ENCODE peak calls at places on chromosome X, in five cellular contexts. One of them, this sample, is unnamed.

GRCh38 chrX:104432321-104432720 is 133.7 kb upstream of the IL1RAPL2 start:
- ATAC-seq in stimulated activated effector memory CD8-positive, alpha-beta T cell treated with anti-CD3 and anti-CD28 coated beads, Interleukin-12 subunit alpha, Interleukin-12 subunit beta, amount 100 ng/mL, for 72 hours: no peak
- ATAC-seq in foreskin keratinocyte: peak
- ATAC-seq in K562: no peak
- ATAC-seq in lower lobe of right lung: no peak
- ATAC-seq in this sample: peak

GRCh38 chrX:96407043-96407442 is 277.6 kb upstream of the DIAPH2 start:
- ATAC-seq in stimulated activated effector memory CD8-positive, alpha-beta T cell treated with anti-CD3 and anti-CD28 coated beads, Interleukin-12 subunit alpha, Interleukin-12 subunit beta, amount 100 ng/mL, for 72 hours: no peak
- ATAC-seq in foreskin keratinocyte: no peak
- ATAC-seq in K562: no peak
- ATAC-seq in lower lobe of right lung: no peak
- ATAC-seq in this sample: peak

GRCh38 chrX:16914058-16914457 is 32.4 kb upstream of the REPS2 start:
- ATAC-seq in K562: no peak
- ATAC-seq in lower lobe of right lung: peak
- ATAC-seq in stimulated activated effector memory CD8-positive, alpha-beta T cell treated with anti-CD3 and anti-CD28 coated beads, Interleukin-12 subunit alpha, Interleukin-12 subunit beta, amount 100 ng/mL, for 72 hours: no peak
- ATAC-seq in foreskin keratinocyte: no peak
- ATAC-seq in this sample: no peak

GRCh38 chrX:34918091-34918736 is 24.4 kb upstream of the FAM47B start:
- ATAC-seq in K562: no peak
- ATAC-seq in lower lobe of right lung: no peak
- ATAC-seq in stimulated activated effector memory CD8-positive, alpha-beta T cell treated with anti-CD3 and anti-CD28 coated beads, Interleukin-12 subunit alpha, Interleukin-12 subunit beta, amount 100 ng/mL, for 72 hours: no peak
- ATAC-seq in foreskin keratinocyte: peak
- ATAC-seq in this sample: no peak

GRCh38 chrX:47802589-47802988 is 34.1 kb upstream of the ZNF81 start:
- ATAC-seq in lower lobe of right lung: no peak
- ATAC-seq in stimulated activated effector memory CD8-positive, alpha-beta T cell treated with anti-CD3 and anti-CD28 coated beads, Interleukin-12 subunit alpha, Interleukin-12 subunit beta, amount 100 ng/mL, for 72 hours: no peak
- ATAC-seq in K562: no peak
- ATAC-seq in foreskin keratinocyte: no peak
- ATAC-seq in this sample: no peak

GRCh38 chrX:151155234-151155633 is 21.1 kb upstream of the GPR50 start:
- ATAC-seq in foreskin keratinocyte: no peak
- ATAC-seq in lower lobe of right lung: no peak
- ATAC-seq in K562: no peak
- ATAC-seq in stimulated activated effector memory CD8-positive, alpha-beta T cell treated with anti-CD3 and anti-CD28 coated beads, Interleukin-12 subunit alpha, Interleukin-12 subunit beta, amount 100 ng/mL, for 72 hours: no peak
- ATAC-seq in this sample: no peak

GRCh38 chrX:91331476-91331875 is 103.2 kb upstream of the PABPC5 start:
- ATAC-seq in K562: no peak
- ATAC-seq in lower lobe of right lung: no peak
- ATAC-seq in foreskin keratinocyte: no peak
- ATAC-seq in stimulated activated effector memory CD8-positive, alpha-beta T cell treated with anti-CD3 and anti-CD28 coated beads, Interleukin-12 subunit alpha, Interleukin-12 subunit beta, amount 100 ng/mL, for 72 hours: no peak
- ATAC-seq in this sample: no peak

GRCh38 chrX:16603822-16604221 is 46.1 kb upstream of the S100G start:
- ATAC-seq in foreskin keratinocyte: peak
- ATAC-seq in stimulated activated effector memory CD8-positive, alpha-beta T cell treated with anti-CD3 and anti-CD28 coated beads, Interleukin-12 subunit alpha, Interleukin-12 subunit beta, amount 100 ng/mL, for 72 hours: no peak
- ATAC-seq in lower lobe of right lung: no peak
- ATAC-seq in K562: no peak
- ATAC-seq in this sample: peak

GRCh38 chrX:56994375-56995270 is 718 bp downstream of the SPIN3 start:
- ATAC-seq in K562: peak
- ATAC-seq in lower lobe of right lung: no peak
- ATAC-seq in foreskin keratinocyte: peak
- ATAC-seq in stimulated activated effector memory CD8-positive, alpha-beta T cell treated with anti-CD3 and anti-CD28 coated beads, Interleukin-12 subunit alpha, Interleukin-12 subunit beta, amount 100 ng/mL, for 72 hours: peak
- ATAC-seq in this sample: no peak

GRCh38 chrX:10482262-10482661 is 138.1 kb downstream of the MID1 start:
- ATAC-seq in stimulated activated effector memory CD8-positive, alpha-beta T cell treated with anti-CD3 and anti-CD28 coated beads, Interleukin-12 subunit alpha, Interleukin-12 subunit beta, amount 100 ng/mL, for 72 hours: no peak
- ATAC-seq in K562: no peak
- ATAC-seq in lower lobe of right lung: no peak
- ATAC-seq in foreskin keratinocyte: no peak
- ATAC-seq in this sample: no peak

GRCh38 chrX:70082723-70083122 is 20.5 kb downstream of the OTUD6A start:
- ATAC-seq in foreskin keratinocyte: no peak
- ATAC-seq in lower lobe of right lung: no peak
- ATAC-seq in stimulated activated effector memory CD8-positive, alpha-beta T cell treated with anti-CD3 and anti-CD28 coated beads, Interleukin-12 subunit alpha, Interleukin-12 subunit beta, amount 100 ng/mL, for 72 hours: no peak
- ATAC-seq in K562: no peak
- ATAC-seq in this sample: no peak

GRCh38 chrX:134388161-134389109 is 71.5 kb upstream of the HPRT1 start:
- ATAC-seq in lower lobe of right lung: peak
- ATAC-seq in K562: peak
- ATAC-seq in foreskin keratinocyte: no peak
- ATAC-seq in stimulated activated effector memory CD8-positive, alpha-beta T cell treated with anti-CD3 and anti-CD28 coated beads, Interleukin-12 subunit alpha, Interleukin-12 subunit beta, amount 100 ng/mL, for 72 hours: no peak
- ATAC-seq in this sample: peak

GRCh38 chrX:154542723-154543424 is 3.8 kb downstream of the G6PD start:
- ATAC-seq in foreskin keratinocyte: no peak
- ATAC-seq in K562: no peak
- ATAC-seq in lower lobe of right lung: peak
- ATAC-seq in stimulated activated effector memory CD8-positive, alpha-beta T cell treated with anti-CD3 and anti-CD28 coated beads, Interleukin-12 subunit alpha, Interleukin-12 subunit beta, amount 100 ng/mL, for 72 hours: peak
- ATAC-seq in this sample: no peak

GRCh38 chrX:19772759-19773623 is 114.4 kb downstream of the SH3KBP1 start:
- ATAC-seq in stimulated activated effector memory CD8-positive, alpha-beta T cell treated with anti-CD3 and anti-CD28 coated beads, Interleukin-12 subunit alpha, Interleukin-12 subunit beta, amount 100 ng/mL, for 72 hours: peak
- ATAC-seq in lower lobe of right lung: no peak
- ATAC-seq in K562: no peak
- ATAC-seq in foreskin keratinocyte: no peak
- ATAC-seq in this sample: no peak

GRCh38 chrX:2664497-2664896 is 26.6 kb upstream of the CD99 start:
- ATAC-seq in lower lobe of right lung: peak
- ATAC-seq in foreskin keratinocyte: no peak
- ATAC-seq in stimulated activated effector memory CD8-positive, alpha-beta T cell treated with anti-CD3 and anti-CD28 coated beads, Interleukin-12 subunit alpha, Interleukin-12 subunit beta, amount 100 ng/mL, for 72 hours: peak
- ATAC-seq in K562: no peak
- ATAC-seq in this sample: no peak